ENCODE peak calls at places on chromosomes 11 and 22, in eight cellular contexts. One of them, this sample, is unnamed.

GRCh38 chr11:115384236-115384635 is 120.0 kb downstream of the CADM1 start:
- DNase-seq in activated CD4-positive, alpha-beta T cell treated with anti-CD3 and anti-CD28 coated beads, Interleukin-2, amount 50 U/mL, for 48 hours: no peak
- DNase-seq in brain microvascular endothelial cell: no peak
- DNase-seq in NCI-H2107: no peak
- DNase-seq in NCI-H1417: no peak
- DNase-seq in D721Med: no peak
- DNase-seq in amniotic epithelial cell: no peak
- DNase-seq in fibroblast of the conjunctiva: no peak
- DNase-seq in this sample: no peak

GRCh38 chr11:102413497-102413896 is 39.1 kb downstream of the TMEM123 start:
- DNase-seq in NCI-H2107: no peak
- DNase-seq in amniotic epithelial cell: no peak
- DNase-seq in NCI-H1417: no peak
- DNase-seq in activated CD4-positive, alpha-beta T cell treated with anti-CD3 and anti-CD28 coated beads, Interleukin-2, amount 50 U/mL, for 48 hours: no peak
- DNase-seq in brain microvascular endothelial cell: no peak
- DNase-seq in fibroblast of the conjunctiva: no peak
- DNase-seq in D721Med: no peak
- DNase-seq in this sample: no peak

GRCh38 chr11:82458777-82459176 is 274.9 kb downstream of the FAM181B start:
- DNase-seq in NCI-H1417: peak
- DNase-seq in D721Med: no peak
- DNase-seq in activated CD4-positive, alpha-beta T cell treated with anti-CD3 and anti-CD28 coated beads, Interleukin-2, amount 50 U/mL, for 48 hours: no peak
- DNase-seq in amniotic epithelial cell: no peak
- DNase-seq in fibroblast of the conjunctiva: no peak
- DNase-seq in brain microvascular endothelial cell: no peak
- DNase-seq in NCI-H2107: no peak
- DNase-seq in this sample: no peak

GRCh38 chr11:64378335-64378884 is 19.4 kb downstream of the RPS6KA4 start:
- DNase-seq in activated CD4-positive, alpha-beta T cell treated with anti-CD3 and anti-CD28 coated beads, Interleukin-2, amount 50 U/mL, for 48 hours: no peak
- DNase-seq in NCI-H2107: no peak
- DNase-seq in fibroblast of the conjunctiva: no peak
- DNase-seq in D721Med: no peak
- DNase-seq in brain microvascular endothelial cell: no peak
- DNase-seq in amniotic epithelial cell: no peak
- DNase-seq in NCI-H1417: peak
- DNase-seq in this sample: peak

GRCh38 chr11:34359548-34359891 is 1.7 kb upstream of the ABTB2 start:
- DNase-seq in brain microvascular endothelial cell: no peak
- DNase-seq in NCI-H2107: no peak
- DNase-seq in fibroblast of the conjunctiva: no peak
- DNase-seq in amniotic epithelial cell: no peak
- DNase-seq in D721Med: no peak
- DNase-seq in activated CD4-positive, alpha-beta T cell treated with anti-CD3 and anti-CD28 coated beads, Interleukin-2, amount 50 U/mL, for 48 hours: no peak
- DNase-seq in NCI-H1417: no peak
- DNase-seq in this sample: no peak

GRCh38 chr11:46343520-46343919 is 3.7 kb upstream of the DGKZ start:
- DNase-seq in amniotic epithelial cell: no peak
- DNase-seq in NCI-H1417: no peak
- DNase-seq in D721Med: no peak
- DNase-seq in brain microvascular endothelial cell: no peak
- DNase-seq in fibroblast of the conjunctiva: no peak
- DNase-seq in activated CD4-positive, alpha-beta T cell treated with anti-CD3 and anti-CD28 coated beads, Interleukin-2, amount 50 U/mL, for 48 hours: no peak
- DNase-seq in NCI-H2107: no peak
- DNase-seq in this sample: no peak

GRCh38 chr11:35477871-35478270 is 47.5 kb downstream of the PAMR1 start:
- DNase-seq in brain microvascular endothelial cell: no peak
- DNase-seq in NCI-H1417: no peak
- DNase-seq in D721Med: no peak
- DNase-seq in NCI-H2107: no peak
- DNase-seq in fibroblast of the conjunctiva: no peak
- DNase-seq in activated CD4-positive, alpha-beta T cell treated with anti-CD3 and anti-CD28 coated beads, Interleukin-2, amount 50 U/mL, for 48 hours: no peak
- DNase-seq in amniotic epithelial cell: no peak
- DNase-seq in this sample: no peak

GRCh38 chr11:70501026-70501901 is 102.9 kb downstream of the CTTN start:
- DNase-seq in fibroblast of the conjunctiva: no peak
- DNase-seq in amniotic epithelial cell: no peak
- DNase-seq in NCI-H2107: no peak
- DNase-seq in D721Med: no peak
- DNase-seq in NCI-H1417: no peak
- DNase-seq in brain microvascular endothelial cell: no peak
- DNase-seq in activated CD4-positive, alpha-beta T cell treated with anti-CD3 and anti-CD28 coated beads, Interleukin-2, amount 50 U/mL, for 48 hours: no peak
- DNase-seq in this sample: no peak

GRCh38 chr11:65066805-65067291 is 8.5 kb upstream of the NAALADL1 start:
- DNase-seq in amniotic epithelial cell: no peak
- DNase-seq in D721Med: no peak
- DNase-seq in brain microvascular endothelial cell: no peak
- DNase-seq in NCI-H2107: peak
- DNase-seq in activated CD4-positive, alpha-beta T cell treated with anti-CD3 and anti-CD28 coated beads, Interleukin-2, amount 50 U/mL, for 48 hours: no peak
- DNase-seq in NCI-H1417: peak
- DNase-seq in fibroblast of the conjunctiva: no peak
- DNase-seq in this sample: no peak

GRCh38 chr11:60343094-60343704 is 16.1 kb downstream of the MS4A6E start:
- DNase-seq in brain microvascular endothelial cell: peak
- DNase-seq in fibroblast of the conjunctiva: no peak
- DNase-seq in D721Med: no peak
- DNase-seq in NCI-H1417: no peak
- DNase-seq in amniotic epithelial cell: peak
- DNase-seq in activated CD4-positive, alpha-beta T cell treated with anti-CD3 and anti-CD28 coated beads, Interleukin-2, amount 50 U/mL, for 48 hours: no peak
- DNase-seq in NCI-H2107: no peak
- DNase-seq in this sample: peak

GRCh38 chr11:122486793-122487495 is 168.6 kb upstream of the UBASH3B start:
- DNase-seq in activated CD4-positive, alpha-beta T cell treated with anti-CD3 and anti-CD28 coated beads, Interleukin-2, amount 50 U/mL, for 48 hours: no peak
- DNase-seq in amniotic epithelial cell: peak
- DNase-seq in fibroblast of the conjunctiva: no peak
- DNase-seq in NCI-H2107: no peak
- DNase-seq in D721Med: no peak
- DNase-seq in NCI-H1417: no peak
- DNase-seq in brain microvascular endothelial cell: peak
- DNase-seq in this sample: peak

GRCh38 chr11:4607782-4608666 is at the start of gene TRIM68:
- DNase-seq in NCI-H1417: peak
- DNase-seq in D721Med: no peak
- DNase-seq in brain microvascular endothelial cell: peak
- DNase-seq in activated CD4-positive, alpha-beta T cell treated with anti-CD3 and anti-CD28 coated beads, Interleukin-2, amount 50 U/mL, for 48 hours: peak
- DNase-seq in fibroblast of the conjunctiva: peak
- DNase-seq in NCI-H2107: peak
- DNase-seq in amniotic epithelial cell: peak
- DNase-seq in this sample: peak

GRCh38 chr11:130434521-130435223 is 6.3 kb upstream of the ADAMTS8 start:
- DNase-seq in amniotic epithelial cell: peak
- DNase-seq in activated CD4-positive, alpha-beta T cell treated with anti-CD3 and anti-CD28 coated beads, Interleukin-2, amount 50 U/mL, for 48 hours: peak
- DNase-seq in NCI-H1417: peak
- DNase-seq in brain microvascular endothelial cell: peak
- DNase-seq in NCI-H2107: peak
- DNase-seq in fibroblast of the conjunctiva: peak
- DNase-seq in D721Med: no peak
- DNase-seq in this sample: peak

GRCh38 chr22:37676691-37677627 is 1.5 kb downstream of the LGALS1 start:
- DNase-seq in brain microvascular endothelial cell: peak
- DNase-seq in D721Med: no peak
- DNase-seq in NCI-H2107: no peak
- DNase-seq in amniotic epithelial cell: peak
- DNase-seq in activated CD4-positive, alpha-beta T cell treated with anti-CD3 and anti-CD28 coated beads, Interleukin-2, amount 50 U/mL, for 48 hours: peak
- DNase-seq in fibroblast of the conjunctiva: peak
- DNase-seq in NCI-H1417: peak
- DNase-seq in this sample: peak

GRCh38 chr11:123560001-123560400 is 94.4 kb downstream of the SCN3B start:
- DNase-seq in brain microvascular endothelial cell: peak
- DNase-seq in NCI-H2107: no peak
- DNase-seq in activated CD4-positive, alpha-beta T cell treated with anti-CD3 and anti-CD28 coated beads, Interleukin-2, amount 50 U/mL, for 48 hours: peak
- DNase-seq in fibroblast of the conjunctiva: no peak
- DNase-seq in NCI-H1417: peak
- DNase-seq in amniotic epithelial cell: peak
- DNase-seq in D721Med: no peak
- DNase-seq in this sample: peak

GRCh38 chr11:28152743-28153142 is 44.6 kb downstream of the METTL15 start:
- DNase-seq in NCI-H2107: no peak
- DNase-seq in fibroblast of the conjunctiva: no peak
- DNase-seq in D721Med: no peak
- DNase-seq in NCI-H1417: no peak
- DNase-seq in brain microvascular endothelial cell: no peak
- DNase-seq in amniotic epithelial cell: no peak
- DNase-seq in activated CD4-positive, alpha-beta T cell treated with anti-CD3 and anti-CD28 coated beads, Interleukin-2, amount 50 U/mL, for 48 hours: no peak
- DNase-seq in this sample: no peak

GRCh38 chr11:13118194-13118593 is 109.1 kb downstream of the RASSF10 start:
- DNase-seq in D721Med: no peak
- DNase-seq in fibroblast of the conjunctiva: no peak
- DNase-seq in activated CD4-positive, alpha-beta T cell treated with anti-CD3 and anti-CD28 coated beads, Interleukin-2, amount 50 U/mL, for 48 hours: no peak
- DNase-seq in NCI-H2107: no peak
- DNase-seq in NCI-H1417: no peak
- DNase-seq in brain microvascular endothelial cell: peak
- DNase-seq in amniotic epithelial cell: peak
- DNase-seq in this sample: peak

GRCh38 chr22:46196268-46196667 is 45.9 kb downstream of the PPARA start:
- DNase-seq in amniotic epithelial cell: no peak
- DNase-seq in NCI-H2107: no peak
- DNase-seq in fibroblast of the conjunctiva: no peak
- DNase-seq in NCI-H1417: no peak
- DNase-seq in D721Med: no peak
- DNase-seq in activated CD4-positive, alpha-beta T cell treated with anti-CD3 and anti-CD28 coated beads, Interleukin-2, amount 50 U/mL, for 48 hours: no peak
- DNase-seq in brain microvascular endothelial cell: no peak
- DNase-seq in this sample: no peak

GRCh38 chr22:23591203-23591791 is 11.2 kb upstream of the IGLL1 start:
- DNase-seq in brain microvascular endothelial cell: peak
- DNase-seq in activated CD4-positive, alpha-beta T cell treated with anti-CD3 and anti-CD28 coated beads, Interleukin-2, amount 50 U/mL, for 48 hours: peak
- DNase-seq in fibroblast of the conjunctiva: peak
- DNase-seq in NCI-H2107: no peak
- DNase-seq in amniotic epithelial cell: peak
- DNase-seq in D721Med: peak
- DNase-seq in NCI-H1417: peak
- DNase-seq in this sample: peak

GRCh38 chr11:132898021-132898420 is 634.3 kb downstream of the OPCML start:
- DNase-seq in activated CD4-positive, alpha-beta T cell treated with anti-CD3 and anti-CD28 coated beads, Interleukin-2, amount 50 U/mL, for 48 hours: no peak
- DNase-seq in NCI-H1417: no peak
- DNase-seq in fibroblast of the conjunctiva: no peak
- DNase-seq in D721Med: no peak
- DNase-seq in amniotic epithelial cell: no peak
- DNase-seq in NCI-H2107: no peak
- DNase-seq in brain microvascular endothelial cell: peak
- DNase-seq in this sample: peak

GRCh38 chr11:119566299-119566698 is 143.3 kb upstream of the THY1 start:
- DNase-seq in fibroblast of the conjunctiva: no peak
- DNase-seq in D721Med: no peak
- DNase-seq in activated CD4-positive, alpha-beta T cell treated with anti-CD3 and anti-CD28 coated beads, Interleukin-2, amount 50 U/mL, for 48 hours: no peak
- DNase-seq in NCI-H2107: no peak
- DNase-seq in NCI-H1417: no peak
- DNase-seq in brain microvascular endothelial cell: no peak
- DNase-seq in amniotic epithelial cell: no peak
- DNase-seq in this sample: no peak

GRCh38 chr11:64124147-64124546 is 41.8 kb downstream of the MACROD1 start:
- DNase-seq in activated CD4-positive, alpha-beta T cell treated with anti-CD3 and anti-CD28 coated beads, Interleukin-2, amount 50 U/mL, for 48 hours: no peak
- DNase-seq in NCI-H1417: no peak
- DNase-seq in brain microvascular endothelial cell: no peak
- DNase-seq in NCI-H2107: no peak
- DNase-seq in amniotic epithelial cell: peak
- DNase-seq in fibroblast of the conjunctiva: no peak
- DNase-seq in D721Med: no peak
- DNase-seq in this sample: no peak

GRCh38 chr22:47448231-47449035 is 686.0 kb downstream of the TBC1D22A start:
- DNase-seq in amniotic epithelial cell: no peak
- DNase-seq in NCI-H2107: no peak
- DNase-seq in NCI-H1417: no peak
- DNase-seq in brain microvascular endothelial cell: no peak
- DNase-seq in fibroblast of the conjunctiva: no peak
- DNase-seq in D721Med: no peak
- DNase-seq in activated CD4-positive, alpha-beta T cell treated with anti-CD3 and anti-CD28 coated beads, Interleukin-2, amount 50 U/mL, for 48 hours: no peak
- DNase-seq in this sample: no peak